ENCODE peak calls at places on chromosomes 6 and 20, in eight cellular contexts. One of them, this sample, is unnamed.
A peak's percentile ranks its signal among the peaks of the same experiment; 100 is the strongest.

GRCh38 chr20:50303573-50304500 is 113.2 kb downstream of the CEBPB start:
- DNase-seq in CD4-positive, alpha-beta T cell: no peak
- DNase-seq in stimulated activated CD8-positive, alpha-beta memory T cell treated with anti-CD3 and anti-CD28 coated beads, Interleukin-2, amount 100 ng/mL, for 1 hour: no peak
- DNase-seq in hepatocyte: peak; percentile 87
- DNase-seq in HTR-8/SVneo: no peak
- DNase-seq in posterior vena cava: peak; percentile 93
- DNase-seq in COR-L47: peak; percentile 52
- DNase-seq in stimulated activated naive B cell treated with anti-CD40 and anti-IgM and Interleukin-4, amounts not matched to agents 10 μg/mL and 1 μg/mL and 100 μg/mL, for 72 hours: no peak
- DNase-seq in this sample: no peak

GRCh38 chr6:123777554-123777953 is 26.1 kb upstream of the NKAIN2 start:
- DNase-seq in stimulated activated CD8-positive, alpha-beta memory T cell treated with anti-CD3 and anti-CD28 coated beads, Interleukin-2, amount 100 ng/mL, for 1 hour: no peak
- DNase-seq in hepatocyte: no peak
- DNase-seq in CD4-positive, alpha-beta T cell: no peak
- DNase-seq in posterior vena cava: no peak
- DNase-seq in HTR-8/SVneo: no peak
- DNase-seq in COR-L47: peak; percentile 47
- DNase-seq in stimulated activated naive B cell treated with anti-CD40 and anti-IgM and Interleukin-4, amounts not matched to agents 10 μg/mL and 1 μg/mL and 100 μg/mL, for 72 hours: no peak
- DNase-seq in this sample: no peak

GRCh38 chr6:27873101-27874030 is 38.8 kb downstream of the OR2B2 start:
- DNase-seq in COR-L47: peak; percentile 86
- DNase-seq in posterior vena cava: peak; percentile 85
- DNase-seq in stimulated activated naive B cell treated with anti-CD40 and anti-IgM and Interleukin-4, amounts not matched to agents 10 μg/mL and 1 μg/mL and 100 μg/mL, for 72 hours: peak; percentile 89
- DNase-seq in stimulated activated CD8-positive, alpha-beta memory T cell treated with anti-CD3 and anti-CD28 coated beads, Interleukin-2, amount 100 ng/mL, for 1 hour: no peak
- DNase-seq in CD4-positive, alpha-beta T cell: peak; percentile 65
- DNase-seq in hepatocyte: peak; percentile 35
- DNase-seq in HTR-8/SVneo: peak; percentile 79
- DNase-seq in this sample: no peak

GRCh38 chr6:169837529-169838250 is 86.3 kb downstream of the ERMARD start:
- DNase-seq in CD4-positive, alpha-beta T cell: no peak
- DNase-seq in COR-L47: no peak
- DNase-seq in stimulated activated naive B cell treated with anti-CD40 and anti-IgM and Interleukin-4, amounts not matched to agents 10 μg/mL and 1 μg/mL and 100 μg/mL, for 72 hours: no peak
- DNase-seq in posterior vena cava: peak; percentile 36
- DNase-seq in HTR-8/SVneo: no peak
- DNase-seq in stimulated activated CD8-positive, alpha-beta memory T cell treated with anti-CD3 and anti-CD28 coated beads, Interleukin-2, amount 100 ng/mL, for 1 hour: no peak
- DNase-seq in hepatocyte: no peak
- DNase-seq in this sample: no peak

GRCh38 chr6:29232725-29233124 is 62.0 kb downstream of the OR2J2 start:
- DNase-seq in COR-L47: no peak
- DNase-seq in hepatocyte: no peak
- DNase-seq in CD4-positive, alpha-beta T cell: no peak
- DNase-seq in HTR-8/SVneo: no peak
- DNase-seq in posterior vena cava: no peak
- DNase-seq in stimulated activated CD8-positive, alpha-beta memory T cell treated with anti-CD3 and anti-CD28 coated beads, Interleukin-2, amount 100 ng/mL, for 1 hour: no peak
- DNase-seq in stimulated activated naive B cell treated with anti-CD40 and anti-IgM and Interleukin-4, amounts not matched to agents 10 μg/mL and 1 μg/mL and 100 μg/mL, for 72 hours: no peak
- DNase-seq in this sample: no peak

GRCh38 chr6:4155848-4156466 is 20.6 kb upstream of the ECI2 start:
- DNase-seq in posterior vena cava: peak; percentile 84
- DNase-seq in HTR-8/SVneo: peak; percentile 83
- DNase-seq in stimulated activated naive B cell treated with anti-CD40 and anti-IgM and Interleukin-4, amounts not matched to agents 10 μg/mL and 1 μg/mL and 100 μg/mL, for 72 hours: peak; percentile 62
- DNase-seq in hepatocyte: peak; percentile 90
- DNase-seq in COR-L47: peak; percentile 74
- DNase-seq in CD4-positive, alpha-beta T cell: peak; percentile 68
- DNase-seq in stimulated activated CD8-positive, alpha-beta memory T cell treated with anti-CD3 and anti-CD28 coated beads, Interleukin-2, amount 100 ng/mL, for 1 hour: peak; percentile 61
- DNase-seq in this sample: peak; percentile 78

GRCh38 chr6:101392561-101393230 is 812 bp upstream of the GRIK2 start:
- DNase-seq in COR-L47: no peak
- DNase-seq in stimulated activated naive B cell treated with anti-CD40 and anti-IgM and Interleukin-4, amounts not matched to agents 10 μg/mL and 1 μg/mL and 100 μg/mL, for 72 hours: no peak
- DNase-seq in stimulated activated CD8-positive, alpha-beta memory T cell treated with anti-CD3 and anti-CD28 coated beads, Interleukin-2, amount 100 ng/mL, for 1 hour: no peak
- DNase-seq in posterior vena cava: no peak
- DNase-seq in hepatocyte: no peak
- DNase-seq in CD4-positive, alpha-beta T cell: no peak
- DNase-seq in HTR-8/SVneo: no peak
- DNase-seq in this sample: no peak

GRCh38 chr6:151549790-151550189 is 56.0 kb downstream of the CCDC170 start:
- DNase-seq in hepatocyte: no peak
- DNase-seq in CD4-positive, alpha-beta T cell: no peak
- DNase-seq in posterior vena cava: no peak
- DNase-seq in HTR-8/SVneo: no peak
- DNase-seq in stimulated activated naive B cell treated with anti-CD40 and anti-IgM and Interleukin-4, amounts not matched to agents 10 μg/mL and 1 μg/mL and 100 μg/mL, for 72 hours: no peak
- DNase-seq in stimulated activated CD8-positive, alpha-beta memory T cell treated with anti-CD3 and anti-CD28 coated beads, Interleukin-2, amount 100 ng/mL, for 1 hour: no peak
- DNase-seq in COR-L47: no peak
- DNase-seq in this sample: no peak

GRCh38 chr6:158316022-158316421 is 3.8 kb downstream of the TULP4 start:
- DNase-seq in stimulated activated CD8-positive, alpha-beta memory T cell treated with anti-CD3 and anti-CD28 coated beads, Interleukin-2, amount 100 ng/mL, for 1 hour: no peak
- DNase-seq in stimulated activated naive B cell treated with anti-CD40 and anti-IgM and Interleukin-4, amounts not matched to agents 10 μg/mL and 1 μg/mL and 100 μg/mL, for 72 hours: no peak
- DNase-seq in HTR-8/SVneo: no peak
- DNase-seq in posterior vena cava: no peak
- DNase-seq in COR-L47: no peak
- DNase-seq in hepatocyte: no peak
- DNase-seq in CD4-positive, alpha-beta T cell: no peak
- DNase-seq in this sample: no peak

GRCh38 chr20:56626367-56627121 is 2.6 kb upstream of the TFAP2C start:
- DNase-seq in hepatocyte: peak; percentile 71
- DNase-seq in CD4-positive, alpha-beta T cell: no peak
- DNase-seq in HTR-8/SVneo: peak; percentile 60
- DNase-seq in stimulated activated CD8-positive, alpha-beta memory T cell treated with anti-CD3 and anti-CD28 coated beads, Interleukin-2, amount 100 ng/mL, for 1 hour: no peak
- DNase-seq in COR-L47: no peak
- DNase-seq in stimulated activated naive B cell treated with anti-CD40 and anti-IgM and Interleukin-4, amounts not matched to agents 10 μg/mL and 1 μg/mL and 100 μg/mL, for 72 hours: no peak
- DNase-seq in posterior vena cava: no peak
- DNase-seq in this sample: peak; percentile 52

GRCh38 chr20:59743767-59744485 is 139.6 kb downstream of the PHACTR3 start:
- DNase-seq in posterior vena cava: peak; percentile 61
- DNase-seq in stimulated activated naive B cell treated with anti-CD40 and anti-IgM and Interleukin-4, amounts not matched to agents 10 μg/mL and 1 μg/mL and 100 μg/mL, for 72 hours: no peak
- DNase-seq in COR-L47: no peak
- DNase-seq in stimulated activated CD8-positive, alpha-beta memory T cell treated with anti-CD3 and anti-CD28 coated beads, Interleukin-2, amount 100 ng/mL, for 1 hour: no peak
- DNase-seq in CD4-positive, alpha-beta T cell: no peak
- DNase-seq in HTR-8/SVneo: no peak
- DNase-seq in hepatocyte: no peak
- DNase-seq in this sample: no peak

GRCh38 chr6:136160255-136160654 is 89.9 kb downstream of the MTFR2 start:
- DNase-seq in stimulated activated naive B cell treated with anti-CD40 and anti-IgM and Interleukin-4, amounts not matched to agents 10 μg/mL and 1 μg/mL and 100 μg/mL, for 72 hours: no peak
- DNase-seq in stimulated activated CD8-positive, alpha-beta memory T cell treated with anti-CD3 and anti-CD28 coated beads, Interleukin-2, amount 100 ng/mL, for 1 hour: no peak
- DNase-seq in COR-L47: no peak
- DNase-seq in hepatocyte: no peak
- DNase-seq in posterior vena cava: no peak
- DNase-seq in CD4-positive, alpha-beta T cell: no peak
- DNase-seq in HTR-8/SVneo: no peak
- DNase-seq in this sample: no peak

GRCh38 chr6:36781669-36782068 is 57.6 kb downstream of the CPNE5 start:
- DNase-seq in stimulated activated CD8-positive, alpha-beta memory T cell treated with anti-CD3 and anti-CD28 coated beads, Interleukin-2, amount 100 ng/mL, for 1 hour: no peak
- DNase-seq in CD4-positive, alpha-beta T cell: no peak
- DNase-seq in posterior vena cava: no peak
- DNase-seq in stimulated activated naive B cell treated with anti-CD40 and anti-IgM and Interleukin-4, amounts not matched to agents 10 μg/mL and 1 μg/mL and 100 μg/mL, for 72 hours: peak; percentile 87
- DNase-seq in hepatocyte: no peak
- DNase-seq in HTR-8/SVneo: no peak
- DNase-seq in COR-L47: no peak
- DNase-seq in this sample: peak; percentile 65

GRCh38 chr6:168555618-168556273 is 114.8 kb downstream of the SMOC2 start:
- DNase-seq in stimulated activated CD8-positive, alpha-beta memory T cell treated with anti-CD3 and anti-CD28 coated beads, Interleukin-2, amount 100 ng/mL, for 1 hour: no peak
- DNase-seq in COR-L47: no peak
- DNase-seq in stimulated activated naive B cell treated with anti-CD40 and anti-IgM and Interleukin-4, amounts not matched to agents 10 μg/mL and 1 μg/mL and 100 μg/mL, for 72 hours: no peak
- DNase-seq in HTR-8/SVneo: no peak
- DNase-seq in posterior vena cava: no peak
- DNase-seq in hepatocyte: no peak
- DNase-seq in CD4-positive, alpha-beta T cell: no peak
- DNase-seq in this sample: no peak

GRCh38 chr6:134744301-134744700 is 205.6 kb downstream of the ALDH8A1 start:
- DNase-seq in hepatocyte: no peak
- DNase-seq in HTR-8/SVneo: no peak
- DNase-seq in posterior vena cava: no peak
- DNase-seq in COR-L47: no peak
- DNase-seq in CD4-positive, alpha-beta T cell: no peak
- DNase-seq in stimulated activated CD8-positive, alpha-beta memory T cell treated with anti-CD3 and anti-CD28 coated beads, Interleukin-2, amount 100 ng/mL, for 1 hour: no peak
- DNase-seq in stimulated activated naive B cell treated with anti-CD40 and anti-IgM and Interleukin-4, amounts not matched to agents 10 μg/mL and 1 μg/mL and 100 μg/mL, for 72 hours: no peak
- DNase-seq in this sample: no peak

GRCh38 chr20:38573381-38573780 is 7.6 kb upstream of the ADIG start:
- DNase-seq in CD4-positive, alpha-beta T cell: no peak
- DNase-seq in COR-L47: no peak
- DNase-seq in stimulated activated naive B cell treated with anti-CD40 and anti-IgM and Interleukin-4, amounts not matched to agents 10 μg/mL and 1 μg/mL and 100 μg/mL, for 72 hours: no peak
- DNase-seq in posterior vena cava: no peak
- DNase-seq in stimulated activated CD8-positive, alpha-beta memory T cell treated with anti-CD3 and anti-CD28 coated beads, Interleukin-2, amount 100 ng/mL, for 1 hour: no peak
- DNase-seq in hepatocyte: no peak
- DNase-seq in HTR-8/SVneo: no peak
- DNase-seq in this sample: no peak

GRCh38 chr20:35517125-35517524 is 12.3 kb downstream of the C20orf173 start:
- DNase-seq in posterior vena cava: no peak
- DNase-seq in stimulated activated CD8-positive, alpha-beta memory T cell treated with anti-CD3 and anti-CD28 coated beads, Interleukin-2, amount 100 ng/mL, for 1 hour: no peak
- DNase-seq in hepatocyte: no peak
- DNase-seq in CD4-positive, alpha-beta T cell: no peak
- DNase-seq in HTR-8/SVneo: no peak
- DNase-seq in COR-L47: no peak
- DNase-seq in stimulated activated naive B cell treated with anti-CD40 and anti-IgM and Interleukin-4, amounts not matched to agents 10 μg/mL and 1 μg/mL and 100 μg/mL, for 72 hours: no peak
- DNase-seq in this sample: no peak

GRCh38 chr6:30007132-30007764 is 53.8 kb upstream of the POLR1H start:
- DNase-seq in CD4-positive, alpha-beta T cell: no peak
- DNase-seq in posterior vena cava: no peak
- DNase-seq in stimulated activated naive B cell treated with anti-CD40 and anti-IgM and Interleukin-4, amounts not matched to agents 10 μg/mL and 1 μg/mL and 100 μg/mL, for 72 hours: no peak
- DNase-seq in COR-L47: peak; percentile 9
- DNase-seq in HTR-8/SVneo: no peak
- DNase-seq in stimulated activated CD8-positive, alpha-beta memory T cell treated with anti-CD3 and anti-CD28 coated beads, Interleukin-2, amount 100 ng/mL, for 1 hour: no peak
- DNase-seq in hepatocyte: no peak
- DNase-seq in this sample: peak; percentile 47

GRCh38 chr6:7684843-7685242 is 41.1 kb upstream of the BMP6 start:
- DNase-seq in stimulated activated naive B cell treated with anti-CD40 and anti-IgM and Interleukin-4, amounts not matched to agents 10 μg/mL and 1 μg/mL and 100 μg/mL, for 72 hours: no peak
- DNase-seq in COR-L47: peak; percentile 80
- DNase-seq in posterior vena cava: no peak
- DNase-seq in CD4-positive, alpha-beta T cell: no peak
- DNase-seq in hepatocyte: no peak
- DNase-seq in stimulated activated CD8-positive, alpha-beta memory T cell treated with anti-CD3 and anti-CD28 coated beads, Interleukin-2, amount 100 ng/mL, for 1 hour: no peak
- DNase-seq in HTR-8/SVneo: no peak
- DNase-seq in this sample: no peak

GRCh38 chr20:44395963-44396340 is 40.5 kb downstream of the HNF4A start:
- DNase-seq in hepatocyte: no peak
- DNase-seq in COR-L47: no peak
- DNase-seq in stimulated activated naive B cell treated with anti-CD40 and anti-IgM and Interleukin-4, amounts not matched to agents 10 μg/mL and 1 μg/mL and 100 μg/mL, for 72 hours: no peak
- DNase-seq in posterior vena cava: peak; percentile 37
- DNase-seq in stimulated activated CD8-positive, alpha-beta memory T cell treated with anti-CD3 and anti-CD28 coated beads, Interleukin-2, amount 100 ng/mL, for 1 hour: no peak
- DNase-seq in CD4-positive, alpha-beta T cell: no peak
- DNase-seq in HTR-8/SVneo: no peak
- DNase-seq in this sample: no peak

GRCh38 chr20:8287328-8287727 is 155.3 kb downstream of the PLCB1 start:
- DNase-seq in stimulated activated CD8-positive, alpha-beta memory T cell treated with anti-CD3 and anti-CD28 coated beads, Interleukin-2, amount 100 ng/mL, for 1 hour: no peak
- DNase-seq in hepatocyte: no peak
- DNase-seq in CD4-positive, alpha-beta T cell: no peak
- DNase-seq in posterior vena cava: no peak
- DNase-seq in stimulated activated naive B cell treated with anti-CD40 and anti-IgM and Interleukin-4, amounts not matched to agents 10 μg/mL and 1 μg/mL and 100 μg/mL, for 72 hours: no peak
- DNase-seq in COR-L47: peak; percentile 18
- DNase-seq in HTR-8/SVneo: no peak
- DNase-seq in this sample: no peak

GRCh38 chr6:15389759-15390723 is 144.2 kb downstream of the JARID2 start:
- DNase-seq in stimulated activated naive B cell treated with anti-CD40 and anti-IgM and Interleukin-4, amounts not matched to agents 10 μg/mL and 1 μg/mL and 100 μg/mL, for 72 hours: peak; percentile 23
- DNase-seq in hepatocyte: peak; percentile 73
- DNase-seq in COR-L47: peak; percentile 54
- DNase-seq in HTR-8/SVneo: peak; percentile 71
- DNase-seq in CD4-positive, alpha-beta T cell: no peak
- DNase-seq in stimulated activated CD8-positive, alpha-beta memory T cell treated with anti-CD3 and anti-CD28 coated beads, Interleukin-2, amount 100 ng/mL, for 1 hour: no peak
- DNase-seq in posterior vena cava: no peak
- DNase-seq in this sample: peak; percentile 59

GRCh38 chr6:150233797-150234399 is 91.1 kb downstream of the PPP1R14C start:
- DNase-seq in hepatocyte: no peak
- DNase-seq in COR-L47: no peak
- DNase-seq in CD4-positive, alpha-beta T cell: no peak
- DNase-seq in stimulated activated naive B cell treated with anti-CD40 and anti-IgM and Interleukin-4, amounts not matched to agents 10 μg/mL and 1 μg/mL and 100 μg/mL, for 72 hours: no peak
- DNase-seq in posterior vena cava: no peak
- DNase-seq in HTR-8/SVneo: no peak
- DNase-seq in stimulated activated CD8-positive, alpha-beta memory T cell treated with anti-CD3 and anti-CD28 coated beads, Interleukin-2, amount 100 ng/mL, for 1 hour: no peak
- DNase-seq in this sample: no peak

GRCh38 chr6:14423955-14424354 is 306.4 kb downstream of the CD83 start:
- DNase-seq in HTR-8/SVneo: no peak
- DNase-seq in CD4-positive, alpha-beta T cell: no peak
- DNase-seq in stimulated activated naive B cell treated with anti-CD40 and anti-IgM and Interleukin-4, amounts not matched to agents 10 μg/mL and 1 μg/mL and 100 μg/mL, for 72 hours: no peak
- DNase-seq in stimulated activated CD8-positive, alpha-beta memory T cell treated with anti-CD3 and anti-CD28 coated beads, Interleukin-2, amount 100 ng/mL, for 1 hour: no peak
- DNase-seq in COR-L47: no peak
- DNase-seq in hepatocyte: no peak
- DNase-seq in posterior vena cava: no peak
- DNase-seq in this sample: no peak